ENCODE peak calls at places on chromosomes 7 and 10, in five cellular contexts. One of them, this sample, is unnamed.

GRCh38 chr7:5214236-5214635 is 24.2 kb downstream of the WIPI2 start:
- DNase-seq in HTR-8/SVneo: no peak
- DNase-seq in GM03348: no peak
- DNase-seq in hypothalamus: no peak
- DNase-seq in CD8-positive, alpha-beta T cell: no peak
- DNase-seq in this sample: no peak

GRCh38 chr10:92238062-92238585 is 52.8 kb downstream of the CPEB3 start:
- DNase-seq in HTR-8/SVneo: no peak
- DNase-seq in GM03348: no peak
- DNase-seq in hypothalamus: no peak
- DNase-seq in CD8-positive, alpha-beta T cell: no peak
- DNase-seq in this sample: no peak

GRCh38 chr10:88660593-88660884 is 3.7 kb upstream of the LIPF start:
- DNase-seq in HTR-8/SVneo: no peak
- DNase-seq in GM03348: peak; percentile 6
- DNase-seq in hypothalamus: no peak
- DNase-seq in CD8-positive, alpha-beta T cell: no peak
- DNase-seq in this sample: no peak

GRCh38 chr7:129664029-129665012 is 52.8 kb downstream of the NRF1 start:
- DNase-seq in HTR-8/SVneo: peak; percentile 48
- DNase-seq in GM03348: peak; percentile 75
- DNase-seq in hypothalamus: no peak
- DNase-seq in CD8-positive, alpha-beta T cell: no peak
- DNase-seq in this sample: peak; percentile 79

GRCh38 chr7:1954366-1955004 is 278.3 kb downstream of the MAD1L1 start:
- DNase-seq in HTR-8/SVneo: no peak
- DNase-seq in GM03348: peak; percentile 48
- DNase-seq in hypothalamus: no peak
- DNase-seq in CD8-positive, alpha-beta T cell: no peak
- DNase-seq in this sample: no peak

GRCh38 chr10:10353326-10353725 is 664.3 kb upstream of the CELF2 start:
- DNase-seq in HTR-8/SVneo: no peak
- DNase-seq in GM03348: no peak
- DNase-seq in hypothalamus: no peak
- DNase-seq in CD8-positive, alpha-beta T cell: no peak
- DNase-seq in this sample: no peak

GRCh38 chr10:60236869-60237524 is 152.7 kb downstream of the ANK3 start:
- DNase-seq in HTR-8/SVneo: no peak
- DNase-seq in GM03348: peak; percentile 21
- DNase-seq in hypothalamus: no peak
- DNase-seq in CD8-positive, alpha-beta T cell: no peak
- DNase-seq in this sample: peak; percentile 16

GRCh38 chr7:192035-192649 is at the start of gene FAM20C:
- DNase-seq in HTR-8/SVneo: peak; percentile 87
- DNase-seq in GM03348: peak; percentile 98
- DNase-seq in hypothalamus: peak; percentile 80
- DNase-seq in CD8-positive, alpha-beta T cell: no peak
- DNase-seq in this sample: peak; percentile 91

GRCh38 chr7:137943132-137943551 is 58.7 kb downstream of the CREB3L2 start:
- DNase-seq in HTR-8/SVneo: no peak
- DNase-seq in GM03348: no peak
- DNase-seq in hypothalamus: no peak
- DNase-seq in CD8-positive, alpha-beta T cell: no peak
- DNase-seq in this sample: no peak

GRCh38 chr10:34889004-34889869 is 74.1 kb upstream of the PARD3 start:
- DNase-seq in HTR-8/SVneo: peak; percentile 59
- DNase-seq in GM03348: no peak
- DNase-seq in hypothalamus: no peak
- DNase-seq in CD8-positive, alpha-beta T cell: no peak
- DNase-seq in this sample: no peak

GRCh38 chr7:54260868-54261475 is 281.2 kb upstream of the VSTM2A start:
- DNase-seq in HTR-8/SVneo: no peak
- DNase-seq in GM03348: no peak
- DNase-seq in hypothalamus: no peak
- DNase-seq in CD8-positive, alpha-beta T cell: no peak
- DNase-seq in this sample: no peak

GRCh38 chr10:119020627-119020946 is 8.9 kb upstream of the NANOS1 start:
- DNase-seq in HTR-8/SVneo: no peak
- DNase-seq in GM03348: peak; percentile 39
- DNase-seq in hypothalamus: no peak
- DNase-seq in CD8-positive, alpha-beta T cell: no peak
- DNase-seq in this sample: no peak